ENCODE peak calls at places on chromosomes 5 and 9, in four cellular contexts. One of them, this sample, is unnamed.

GRCh38 chr5:142863856-142864255 is 93.7 kb downstream of the ARHGAP26 start:
- DNase-seq in sigmoid colon: no peak
- DNase-seq in stomach: no peak
- DNase-seq in GM12891: no peak
- DNase-seq in this sample: no peak

GRCh38 chr9:124271660-124272059 is 13.9 kb downstream of the NEK6 start:
- DNase-seq in stomach: peak; percentile 55
- DNase-seq in sigmoid colon: no peak
- DNase-seq in GM12891: no peak
- DNase-seq in this sample: no peak

GRCh38 chr9:137267933-137268355 is 9.6 kb upstream of the TOR4A start:
- DNase-seq in GM12891: no peak
- DNase-seq in sigmoid colon: no peak
- DNase-seq in stomach: no peak
- DNase-seq in this sample: peak; percentile 60

GRCh38 chr5:142860291-142860690 is 90.1 kb downstream of the ARHGAP26 start:
- DNase-seq in stomach: no peak
- DNase-seq in GM12891: no peak
- DNase-seq in sigmoid colon: no peak
- DNase-seq in this sample: no peak

GRCh38 chr9:73269430-73270101 is 117.9 kb downstream of the ANXA1 start:
- DNase-seq in GM12891: no peak
- DNase-seq in stomach: no peak
- DNase-seq in sigmoid colon: no peak
- DNase-seq in this sample: no peak

GRCh38 chr9:127136880-127137639 is 14.6 kb upstream of the ANGPTL2 start:
- DNase-seq in GM12891: no peak
- DNase-seq in sigmoid colon: no peak
- DNase-seq in stomach: peak; percentile 16
- DNase-seq in this sample: no peak

GRCh38 chr5:172437445-172438303 is 16.7 kb downstream of the SH3PXD2B start:
- DNase-seq in sigmoid colon: peak; percentile 91
- DNase-seq in GM12891: no peak
- DNase-seq in stomach: peak; percentile 51
- DNase-seq in this sample: no peak

GRCh38 chr5:142783601-142784291 is 13.6 kb downstream of the ARHGAP26 start:
- DNase-seq in stomach: no peak
- DNase-seq in GM12891: no peak
- DNase-seq in sigmoid colon: peak; percentile 75
- DNase-seq in this sample: peak; percentile 52

GRCh38 chr5:113147088-113147487 is 170.5 kb downstream of the DCP2 start:
- DNase-seq in sigmoid colon: no peak
- DNase-seq in stomach: no peak
- DNase-seq in GM12891: no peak
- DNase-seq in this sample: no peak

GRCh38 chr9:121285835-121286687 is 18.1 kb downstream of the GSN start:
- DNase-seq in sigmoid colon: peak; percentile 93
- DNase-seq in stomach: peak; percentile 44
- DNase-seq in GM12891: no peak
- DNase-seq in this sample: no peak

GRCh38 chr9:34663296-34663590 is 786 bp upstream of the CCL27 start:
- DNase-seq in GM12891: no peak
- DNase-seq in stomach: no peak
- DNase-seq in sigmoid colon: no peak
- DNase-seq in this sample: no peak

GRCh38 chr9:34665381-34666250 is 3.2 kb upstream of the CCL27 start:
- DNase-seq in stomach: peak; percentile 93
- DNase-seq in GM12891: peak; percentile 79
- DNase-seq in sigmoid colon: peak; percentile 99
- DNase-seq in this sample: no peak

GRCh38 chr9:34662544-34663295 is at the start of gene CCL27:
- DNase-seq in sigmoid colon: no peak
- DNase-seq in stomach: no peak
- DNase-seq in GM12891: no peak
- DNase-seq in this sample: no peak

GRCh38 chr9:34665109-34665380 is 2.6 kb upstream of the CCL27 start:
- DNase-seq in GM12891: no peak
- DNase-seq in sigmoid colon: no peak
- DNase-seq in stomach: no peak
- DNase-seq in this sample: no peak

DNA sequence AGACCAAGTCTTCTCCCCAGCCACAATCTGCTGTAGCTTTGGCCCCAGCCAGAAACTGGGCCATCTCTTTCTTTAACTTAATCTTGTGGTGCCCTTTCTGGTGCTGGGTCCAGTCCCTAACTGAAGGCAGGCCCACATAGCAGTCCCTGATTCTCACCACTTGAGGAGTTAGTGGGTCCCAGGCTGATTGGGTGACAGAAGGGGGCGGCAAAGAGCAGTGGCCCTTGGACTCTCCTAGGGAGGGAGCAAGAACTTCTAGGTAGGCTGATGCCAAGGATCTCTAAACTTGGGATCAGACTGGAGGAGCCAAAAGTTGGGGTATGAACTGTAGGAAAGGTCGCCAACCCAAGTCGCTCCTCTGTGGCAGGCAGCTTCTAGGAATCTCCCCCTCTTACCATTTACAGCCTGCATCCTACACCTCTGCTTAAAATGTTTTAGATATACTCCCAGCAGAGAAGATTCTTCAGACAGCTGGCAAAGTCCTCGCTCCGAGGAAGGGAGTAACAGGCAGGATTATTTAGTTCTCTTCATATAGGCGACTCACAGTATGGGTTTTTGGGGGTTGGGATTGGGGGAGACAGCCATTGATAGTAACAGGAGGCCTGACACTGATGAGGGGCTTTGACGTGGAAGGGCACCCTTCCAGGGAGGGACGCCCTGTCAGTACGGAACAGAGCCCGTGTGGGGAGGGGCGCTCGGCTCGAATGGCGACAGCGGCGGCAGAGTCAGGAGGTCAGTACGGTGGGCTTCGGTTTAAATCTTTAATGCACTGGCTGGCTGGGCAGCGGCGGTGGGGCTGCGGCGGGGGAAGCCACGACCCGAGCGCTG is 2.0 kb upstream of the CCL27 start:
- DNase-seq in stomach: peak; percentile 85
- DNase-seq in sigmoid colon: peak; percentile 90
- DNase-seq in GM12891: peak; percentile 53
- DNase-seq in this sample: no peak
- TF ChIP-seq POLR2AphosphoS5 in stomach: no peak
- TF ChIP-seq POLR2AphosphoS5 in sigmoid colon: peak; percentile 27
- TF ChIP-seq POLR2AphosphoS5 in GM12891: no peak
- TF ChIP-seq POLR2AphosphoS5 in this sample: no peak

GRCh38 chr9:95512751-95513120 is 4.0 kb downstream of the PTCH1 start:
- DNase-seq in GM12891: no peak
- DNase-seq in stomach: no peak
- DNase-seq in sigmoid colon: no peak
- DNase-seq in this sample: no peak

GRCh38 chr9:95511952-95512750 is 4.6 kb downstream of the PTCH1 start:
- DNase-seq in stomach: no peak
- DNase-seq in sigmoid colon: no peak
- DNase-seq in GM12891: no peak
- DNase-seq in this sample: no peak

GRCh38 chr9:95509851-95510529 is 6.8 kb downstream of the PTCH1 start:
- DNase-seq in GM12891: no peak
- DNase-seq in sigmoid colon: no peak
- DNase-seq in stomach: no peak
- DNase-seq in this sample: no peak

GRCh38 chr9:95510610-95511231 is 6.0 kb downstream of the PTCH1 start:
- DNase-seq in stomach: peak; percentile 93
- DNase-seq in sigmoid colon: peak; percentile 96
- DNase-seq in GM12891: peak; percentile 70
- DNase-seq in this sample: peak; percentile 46

DNA sequence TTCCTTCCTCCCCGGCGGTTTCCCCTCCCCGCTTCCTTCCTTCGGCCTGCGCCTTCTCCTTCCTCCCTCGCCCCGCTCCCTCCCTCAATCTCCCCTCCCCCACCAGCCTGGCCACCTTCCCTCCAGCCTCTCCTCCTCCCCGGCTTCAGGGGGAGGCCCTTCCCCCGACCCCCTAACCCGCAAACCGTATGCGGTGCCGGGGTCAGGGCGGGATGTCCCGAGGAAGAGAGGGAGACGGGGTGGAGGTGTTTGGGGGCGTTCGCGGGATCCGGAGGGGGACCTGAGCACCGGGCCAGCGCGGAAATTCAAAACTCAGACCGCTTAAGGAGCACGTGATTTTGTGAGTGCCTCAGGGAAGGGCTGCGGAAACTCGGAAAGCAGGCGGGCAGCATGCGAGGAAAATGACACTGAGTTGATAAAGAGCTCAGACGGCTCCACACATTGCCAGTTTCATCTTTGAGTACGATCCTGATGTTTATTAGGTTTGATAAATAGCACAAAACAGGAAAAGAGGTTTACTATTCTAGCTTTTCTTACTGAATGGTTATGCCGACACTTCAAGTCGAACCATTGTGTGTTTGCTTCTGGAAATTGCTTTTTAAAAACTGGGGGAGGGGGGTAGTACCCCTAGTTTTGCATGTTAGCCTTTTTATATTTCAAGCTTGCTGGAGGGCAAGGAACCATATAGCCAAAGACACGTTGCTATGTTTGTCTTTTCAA is 5.4 kb downstream of the PTCH1 start:
- DNase-seq in sigmoid colon: peak; percentile 82
- DNase-seq in stomach: peak; percentile 50
- DNase-seq in GM12891: no peak
- DNase-seq in this sample: no peak
- TF ChIP-seq POLR2AphosphoS5 in sigmoid colon: no peak
- TF ChIP-seq POLR2AphosphoS5 in stomach: peak; percentile 11
- TF ChIP-seq POLR2AphosphoS5 in GM12891: no peak
- TF ChIP-seq POLR2AphosphoS5 in this sample: no peak

GRCh38 chr5:102921341-102922047 is 166.4 kb downstream of the PAM start:
- DNase-seq in sigmoid colon: no peak
- DNase-seq in GM12891: no peak
- DNase-seq in stomach: no peak
- DNase-seq in this sample: no peak
- TF ChIP-seq POLR2AphosphoS5 in sigmoid colon: no peak
- TF ChIP-seq POLR2AphosphoS5 in GM12891: no peak
- TF ChIP-seq POLR2AphosphoS5 in stomach: no peak
- TF ChIP-seq POLR2AphosphoS5 in this sample: no peak

DNA sequence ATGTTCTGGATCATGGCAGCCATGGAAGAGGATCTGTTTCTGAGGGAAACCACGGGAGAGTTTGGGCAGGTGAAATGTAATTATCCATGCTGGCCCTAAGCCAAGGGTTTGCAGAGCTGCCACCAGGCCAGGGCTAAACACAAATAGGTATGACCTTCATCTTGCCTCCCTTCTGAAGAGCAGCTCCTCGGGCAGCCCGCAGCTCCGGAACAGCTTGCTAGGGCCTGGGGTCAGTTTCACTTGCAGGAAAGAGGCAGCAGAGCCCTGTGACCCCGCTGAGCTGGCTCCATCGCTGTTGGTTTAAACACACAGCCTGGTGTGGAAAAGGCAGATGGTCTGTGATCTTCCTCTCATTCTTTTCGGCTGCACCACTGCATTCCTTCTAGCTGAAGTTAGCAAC is 141.4 kb downstream of the TMEM38B start:
- DNase-seq in GM12891: no peak
- DNase-seq in stomach: no peak
- DNase-seq in sigmoid colon: no peak
- DNase-seq in this sample: no peak
- TF ChIP-seq POLR2AphosphoS5 in GM12891: no peak
- TF ChIP-seq POLR2AphosphoS5 in stomach: no peak
- TF ChIP-seq POLR2AphosphoS5 in sigmoid colon: no peak
- TF ChIP-seq POLR2AphosphoS5 in this sample: no peak

GRCh38 chr5:77209495-77210090 is 887 bp upstream of the PDE8B start:
- DNase-seq in GM12891: no peak
- DNase-seq in sigmoid colon: no peak
- DNase-seq in stomach: no peak
- DNase-seq in this sample: no peak

GRCh38 chr5:77211013-77211690 is 672 bp downstream of the PDE8B start:
- DNase-seq in sigmoid colon: no peak
- DNase-seq in GM12891: no peak
- DNase-seq in stomach: no peak
- DNase-seq in this sample: no peak

GRCh38 chr5:77208507-77209163 is 1.8 kb upstream of the PDE8B start:
- DNase-seq in sigmoid colon: no peak
- DNase-seq in stomach: peak; percentile 79
- DNase-seq in GM12891: no peak
- DNase-seq in this sample: no peak

GRCh38 chr5:77211691-77212047 is 1.2 kb downstream of the PDE8B start:
- DNase-seq in sigmoid colon: no peak
- DNase-seq in stomach: no peak
- DNase-seq in GM12891: no peak
- DNase-seq in this sample: no peak

GRCh38 chr5:77210091-77211012 is at the start of gene PDE8B:
- DNase-seq in GM12891: peak; percentile 25
- DNase-seq in sigmoid colon: no peak
- DNase-seq in stomach: no peak
- DNase-seq in this sample: no peak
- TF ChIP-seq POLR2AphosphoS5 in GM12891: no peak
- TF ChIP-seq POLR2AphosphoS5 in sigmoid colon: no peak
- TF ChIP-seq POLR2AphosphoS5 in stomach: no peak
- TF ChIP-seq POLR2AphosphoS5 in this sample: no peak

GRCh38 chr5:173739741-173740140 is 123.3 kb upstream of the BOD1 start:
- DNase-seq in stomach: no peak
- DNase-seq in sigmoid colon: no peak
- DNase-seq in GM12891: no peak
- DNase-seq in this sample: no peak

GRCh38 chr5:173742432-173742816 is 126.0 kb upstream of the BOD1 start:
- DNase-seq in GM12891: peak; percentile 64
- DNase-seq in sigmoid colon: no peak
- DNase-seq in stomach: no peak
- DNase-seq in this sample: peak; percentile 69

GRCh38 chr5:173740400-173740799 is 124.0 kb upstream of the BOD1 start:
- DNase-seq in GM12891: no peak
- DNase-seq in stomach: no peak
- DNase-seq in sigmoid colon: no peak
- DNase-seq in this sample: no peak

GRCh38 chr5:173743641-173744343 is 127.3 kb upstream of the BOD1 start:
- DNase-seq in stomach: no peak
- DNase-seq in sigmoid colon: no peak
- DNase-seq in GM12891: no peak
- DNase-seq in this sample: peak; percentile 73

GRCh38 chr5:173741729-173742431 is 125.4 kb upstream of the BOD1 start:
- DNase-seq in GM12891: no peak
- DNase-seq in stomach: no peak
- DNase-seq in sigmoid colon: no peak
- DNase-seq in this sample: no peak
- TF ChIP-seq POLR2AphosphoS5 in GM12891: no peak
- TF ChIP-seq POLR2AphosphoS5 in stomach: no peak
- TF ChIP-seq POLR2AphosphoS5 in sigmoid colon: no peak
- TF ChIP-seq POLR2AphosphoS5 in this sample: no peak

DNA sequence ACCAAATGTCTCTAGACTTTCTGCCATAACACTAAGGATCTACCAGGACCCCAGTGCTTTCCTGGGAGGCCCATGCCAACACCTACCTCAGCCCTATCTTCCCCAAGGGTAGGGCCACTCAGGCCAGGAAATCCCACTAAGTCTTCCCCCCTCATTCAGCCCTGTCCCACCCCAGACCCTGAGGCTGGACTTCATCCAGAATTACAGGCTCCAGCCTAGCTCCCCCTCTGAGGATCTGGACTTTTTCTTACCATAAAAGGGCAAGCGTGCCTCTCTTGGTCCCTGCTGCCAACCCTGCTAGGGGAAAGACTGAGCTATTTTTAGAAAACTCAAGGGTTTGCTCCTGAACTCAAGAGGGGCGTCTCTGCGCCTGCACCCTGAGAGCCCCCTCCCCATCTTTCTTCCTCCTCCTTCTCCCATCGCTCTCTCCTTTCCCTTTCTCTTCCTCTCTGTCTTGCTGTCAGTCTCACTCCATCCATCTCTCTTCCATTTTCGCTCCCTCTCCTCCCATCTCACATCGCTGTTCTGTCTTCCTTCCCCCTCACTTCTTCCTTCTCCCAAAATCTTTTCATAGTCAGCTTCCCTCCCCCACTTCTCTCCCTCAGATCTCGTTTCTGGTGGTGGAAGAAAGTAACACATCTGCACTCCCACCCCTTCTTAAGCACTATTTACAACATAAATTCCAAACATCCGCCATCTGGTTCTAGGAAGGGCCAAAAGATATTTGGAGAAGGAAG is 38.1 kb upstream of the IL17B start:
- DNase-seq in GM12891: no peak
- DNase-seq in stomach: no peak
- DNase-seq in sigmoid colon: peak; percentile 82
- DNase-seq in this sample: no peak
- TF ChIP-seq POLR2AphosphoS5 in GM12891: no peak
- TF ChIP-seq POLR2AphosphoS5 in stomach: peak; percentile 39
- TF ChIP-seq POLR2AphosphoS5 in sigmoid colon: peak; percentile 78
- TF ChIP-seq POLR2AphosphoS5 in this sample: no peak

This sample was measured in GM12878.